ENCODE peak calls at places on chromosomes 2 and 18, in six cellular contexts. C is gastrocnemius medialis, E is prostate gland, Z is skeletal muscle cell, D is astrocyte, Q is brain microvascular endothelial cell. A is an unnamed sample.

GRCh38 chr2:38244306-38244705 is 132.8 kb downstream of the ATL2 start:
- DNase-seq in C (no peak), E (no peak), Z (no peak), D (no peak), Q (no peak), A (no peak)

GRCh38 chr18:24924066-24924716 is 427.8 kb downstream of the ZNF521 start:
- DNase-seq in C (no peak), E (no peak), Z (no peak), D (no peak), Q (no peak), A (no peak)

GRCh38 chr2:235940330-235940729 is 227.9 kb downstream of the GBX2 start:
- DNase-seq in C (no peak), E (no peak), Z (peak; percentile 69), D (peak; percentile 99), Q (peak; percentile 99), A (peak; percentile 84)

GRCh38 chr18:79856119-79857080 is 58.7 kb downstream of the KCNG2 start:
- DNase-seq in C (no peak), E (no peak), Z (peak; percentile 9), D (no peak), Q (no peak), A (no peak)

GRCh38 chr2:235859651-235860050 is 308.5 kb downstream of the GBX2 start:
- DNase-seq in C (no peak), E (no peak), Z (no peak), D (no peak), Q (no peak), A (no peak)

GRCh38 chr2:85273732-85274731 is 53.8 kb downstream of the TGOLN2 start:
- DNase-seq in C (no peak), E (no peak), Z (peak; percentile 64), D (peak; percentile 78), Q (peak; percentile 53), A (peak; percentile 84)

GRCh38 chr2:219056176-219056895 is 4.4 kb downstream of the IHH start:
- DNase-seq in C (no peak), E (no peak), Z (no peak), D (no peak), Q (no peak), A (no peak)

GRCh38 chr2:386406-387103 is 98.7 kb upstream of the ALKAL2 start:
- DNase-seq in C (no peak), E (no peak), Z (no peak), D (no peak), Q (no peak), A (no peak)

GRCh38 chr2:44131177-44131576 is 37.5 kb upstream of the PPM1B start:
- DNase-seq in C (no peak), E (no peak), Z (no peak), D (no peak), Q (no peak), A (no peak)

GRCh38 chr2:157743051-157743450 is 114.4 kb upstream of the ACVR1C start:
- DNase-seq in C (no peak), E (no peak), Z (no peak), D (no peak), Q (no peak), A (no peak)

GRCh38 chr18:29157057-29157780 is 980.3 kb upstream of the CDH2 start:
- DNase-seq in C (no peak), E (no peak), Z (no peak), D (peak; percentile 65), Q (no peak), A (no peak)

GRCh38 chr2:71790261-71791038 is 337.1 kb downstream of the DYSF start:
- DNase-seq in C (no peak), E (no peak), Z (no peak), D (no peak), Q (no peak), A (no peak)

GRCh38 chr2:95354925-95355324 is 47.6 kb upstream of the FAHD2A start:
- DNase-seq in C (no peak), E (no peak), Z (no peak), D (no peak), Q (no peak), A (no peak)

GRCh38 chr2:235034270-235035135 is 82.7 kb downstream of the SH3BP4 start:
- DNase-seq in C (no peak), E (no peak), Z (no peak), D (no peak), Q (no peak), A (no peak)

GRCh38 chr2:725464-725863 is 48.3 kb upstream of the TMEM18 start:
- DNase-seq in C (no peak), E (no peak), Z (no peak), D (no peak), Q (no peak), A (no peak)

DNA sequence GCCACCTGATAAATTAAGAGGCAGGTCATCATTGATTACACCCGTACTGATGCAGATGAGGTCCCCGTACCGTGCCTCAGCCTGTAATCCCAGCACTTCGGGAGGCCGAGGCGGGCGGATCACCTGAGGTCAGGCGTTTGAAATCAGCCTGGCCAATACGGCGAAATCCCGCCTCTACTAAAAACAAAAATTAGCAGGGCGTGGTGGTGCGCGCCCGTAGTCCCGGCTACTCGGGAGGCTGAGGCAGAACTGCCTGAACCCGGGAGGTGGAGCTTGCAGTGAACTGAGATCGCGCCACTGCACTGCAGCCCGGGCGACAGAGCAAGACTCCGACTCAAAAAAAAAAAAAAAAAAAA is 683 bp upstream of the ENOSF1 start:
- DNase-seq in C (no peak), E (no peak), Z (no peak), D (no peak), Q (no peak), A (no peak)
- H3K4me3 ChIP-seq in C (peak overlapping the region; percentile 79), E (peak overlapping the region; percentile 64), Z (no peak overlapping the region), D (no peak overlapping the region), Q (peak overlapping the region; percentile 73), A (no peak overlapping the region)

GRCh38 chr2:45836316-45836715 is 184.8 kb downstream of the PRKCE start:
- DNase-seq in C (no peak), E (no peak), Z (no peak), D (no peak), Q (no peak), A (no peak)

GRCh38 chr2:45834858-45835257 is 183.4 kb downstream of the PRKCE start:
- DNase-seq in C (no peak), E (no peak), Z (no peak), D (no peak), Q (no peak), A (no peak)

GRCh38 chr2:45834372-45834771 is 182.9 kb downstream of the PRKCE start:
- DNase-seq in C (no peak), E (no peak), Z (no peak), D (no peak), Q (no peak), A (no peak)

GRCh38 chr2:45833301-45833967 is 182.0 kb downstream of the PRKCE start:
- DNase-seq in C (no peak), E (no peak), Z (no peak), D (no peak), Q (no peak), A (no peak)

GRCh38 chr2:45833968-45834344 is 182.5 kb downstream of the PRKCE start:
- DNase-seq in C (no peak), E (no peak), Z (no peak), D (no peak), Q (no peak), A (no peak)
- H3K4me3 ChIP-seq in C (no peak overlapping the region), E (no peak overlapping the region), Z (no peak overlapping the region), D (no peak overlapping the region), Q (no peak overlapping the region), A (no peak overlapping the region)

DNA sequence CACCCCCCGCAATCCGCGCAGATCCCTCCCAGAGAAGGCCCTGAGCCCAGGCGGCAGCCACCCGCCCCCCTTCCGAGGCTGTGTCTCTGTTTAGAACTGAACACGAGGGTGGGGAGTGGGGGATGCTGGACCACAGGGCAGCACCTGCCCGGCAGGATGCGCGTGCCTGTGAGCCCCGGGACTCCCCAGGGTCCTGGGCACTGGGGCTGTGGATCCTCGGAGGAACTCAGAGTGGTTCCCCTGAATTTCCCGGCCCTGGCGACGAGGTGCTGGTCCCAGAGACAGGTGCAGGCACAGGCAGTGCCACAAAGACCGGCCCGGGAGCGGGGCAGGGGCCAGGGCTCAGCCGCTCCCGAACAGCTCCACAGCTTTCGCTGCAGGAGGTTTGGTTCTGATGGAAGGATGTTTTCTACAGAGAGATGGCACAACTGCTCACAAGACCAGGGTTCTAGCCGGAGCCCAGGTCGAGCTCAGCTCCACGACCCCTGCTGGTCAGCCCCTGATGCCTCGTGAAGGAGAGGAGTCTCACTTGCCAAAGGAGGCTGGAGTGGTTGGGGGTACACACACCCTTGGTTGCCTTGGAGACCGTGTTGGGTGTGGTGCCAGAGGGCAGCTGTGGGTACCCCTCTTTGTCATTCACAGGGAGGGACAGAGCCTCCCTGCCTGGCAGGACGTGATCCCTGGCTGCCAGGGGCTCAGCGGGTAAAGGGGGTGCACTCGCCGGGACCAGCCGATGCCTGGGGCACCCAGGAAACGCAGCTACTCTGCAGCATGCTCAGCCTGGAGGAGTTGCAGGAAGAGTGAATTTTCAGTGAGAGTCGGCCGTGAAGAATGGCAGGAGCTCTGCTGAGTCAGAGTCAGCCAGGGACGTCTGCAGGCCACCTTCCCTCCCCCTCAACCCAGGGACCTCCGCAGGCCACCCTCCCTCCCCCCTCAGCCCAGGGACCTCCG is 4.4 kb upstream of the NEU4 start:
- DNase-seq in C (peak; percentile 18), E (no peak), Z (no peak), D (no peak), Q (peak; percentile 12), A (no peak)
- H3K4me3 ChIP-seq in C (peak overlapping the region; percentile 52), E (peak overlapping the region; percentile 40), Z (peak overlapping the region; percentile 48), D (peak overlapping the region; percentile 28), Q (peak overlapping the region; percentile 47), A (peak overlapping the region; percentile 52)

GRCh38 chr18:4142876-4143275 is 312.2 kb downstream of the DLGAP1 start:
- DNase-seq in C (no peak), E (no peak), Z (no peak), D (no peak), Q (no peak), A (no peak)

GRCh38 chr18:4144201-4144600 is 310.9 kb downstream of the DLGAP1 start:
- DNase-seq in C (no peak), E (no peak), Z (no peak), D (no peak), Q (no peak), A (no peak)
- H3K4me3 ChIP-seq in C (no peak overlapping the region), E (no peak overlapping the region), Z (no peak overlapping the region), D (no peak overlapping the region), Q (no peak overlapping the region), A (no peak overlapping the region)

GRCh38 chr2:47501374-47502200 is 98.6 kb downstream of the MSH2 start:
- DNase-seq in C (no peak), E (no peak), Z (peak; percentile 52), D (peak; percentile 31), Q (peak; percentile 51), A (no peak)
- H3K4me3 ChIP-seq in C (no peak overlapping the region), E (no peak overlapping the region), Z (no peak overlapping the region), D (no peak overlapping the region), Q (no peak overlapping the region), A (no peak overlapping the region)

DNA sequence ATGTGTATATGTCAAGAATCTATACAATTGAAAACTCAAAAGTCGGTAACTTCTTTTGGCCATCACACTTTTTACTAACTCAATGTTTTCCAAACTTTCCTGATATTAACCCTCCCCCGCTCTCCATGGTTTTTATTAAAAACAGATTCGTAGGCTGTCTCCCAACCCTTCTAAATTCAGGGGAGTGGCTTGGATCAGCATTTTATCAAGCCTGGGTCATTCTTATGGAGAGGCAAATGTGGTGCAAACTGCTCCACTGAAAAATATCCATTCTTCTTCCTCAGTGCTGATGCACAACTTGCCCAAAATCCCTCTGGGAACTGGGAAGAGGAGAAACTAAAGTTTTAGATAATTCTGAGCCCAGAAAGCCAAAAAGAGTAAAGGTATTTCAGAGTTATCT is 134.2 kb downstream of the RIF1 start:
- DNase-seq in C (no peak), E (no peak), Z (no peak), D (no peak), Q (no peak), A (no peak)
- H3K4me3 ChIP-seq in C (no peak overlapping the region), E (no peak overlapping the region), Z (no peak overlapping the region), D (no peak overlapping the region), Q (no peak overlapping the region), A (no peak overlapping the region)

A was measured in AG04450.